ENCODE peak calls at places on chromosomes 16 and 17, in eight cellular contexts. V is body of pancreas, I is pancreas, U is brain microvascular endothelial cell, O is upper lobe of right lung, M is tibial artery, T is psoas muscle, Y is Calu3. J is an unnamed sample.

GRCh38 chr16:66359811-66360608 is 6.5 kb upstream of the CDH5 start:
- DNase-seq in V (no peak), I (no peak), U (no peak), O (peak), M (no peak), T (no peak), Y (no peak), J (no peak)

GRCh38 chr17:2183346-2183745 is 120.2 kb downstream of the SMG6 start:
- DNase-seq in V (no peak), I (no peak), U (no peak), O (no peak), M (no peak), T (no peak), Y (no peak), J (no peak)

GRCh38 chr17:66964930-66965800 is 658 bp downstream of the CACNG4 start:
- DNase-seq in V (peak), I (peak), U (no peak), O (no peak), M (no peak), T (no peak), Y (peak), J (no peak)

GRCh38 chr16:47644166-47644565 is 183.0 kb downstream of the PHKB start:
- DNase-seq in V (no peak), I (no peak), U (peak), O (no peak), M (peak), T (no peak), Y (peak), J (peak)

GRCh38 chr16:9039208-9039607 is 52.2 kb upstream of the HAPSTR1 start:
- DNase-seq in V (no peak), I (no peak), U (peak), O (no peak), M (no peak), T (no peak), Y (no peak), J (no peak)

GRCh38 chr16:2592786-2593185 is 55.0 kb downstream of the PDPK1 start:
- DNase-seq in V (no peak), I (peak), U (no peak), O (peak), M (no peak), T (no peak), Y (no peak), J (no peak)

GRCh38 chr16:27458987-27459688 is 57.2 kb downstream of the IL21R start:
- DNase-seq in V (no peak), I (no peak), U (no peak), O (no peak), M (no peak), T (no peak), Y (no peak), J (no peak)

GRCh38 chr16:72561-73537 is at the start of gene RHBDF1:
- DNase-seq in V (peak), I (peak), U (no peak), O (peak), M (no peak), T (peak), Y (peak), J (no peak)

GRCh38 chr17:51650202-51650601 is 389.9 kb downstream of the UTP18 start:
- DNase-seq in V (no peak), I (no peak), U (no peak), O (no peak), M (no peak), T (no peak), Y (no peak), J (no peak)

GRCh38 chr17:27609606-27610303 is 21.2 kb upstream of the LGALS9 start:
- DNase-seq in V (peak), I (no peak), U (no peak), O (no peak), M (no peak), T (no peak), Y (peak), J (no peak)

GRCh38 chr17:77875881-77876509 is 82.5 kb upstream of the TNRC6C start:
- DNase-seq in V (no peak), I (no peak), U (peak), O (no peak), M (no peak), T (no peak), Y (peak), J (no peak)

GRCh38 chr16:88325087-88325750 is 57.5 kb upstream of the ZNF469 start:
- DNase-seq in V (no peak), I (no peak), U (no peak), O (no peak), M (no peak), T (no peak), Y (no peak), J (no peak)

GRCh38 chr16:49466881-49467280 is 93.3 kb downstream of the C16orf78 start:
- DNase-seq in V (no peak), I (no peak), U (no peak), O (no peak), M (no peak), T (no peak), Y (no peak), J (no peak)

GRCh38 chr16:3187798-3188674 is at the start of gene OR1F1:
- DNase-seq in V (no peak), I (no peak), U (peak), O (no peak), M (no peak), T (no peak), Y (peak), J (peak)

GRCh38 chr17:28576758-28577465 is at the start of gene ALDOC:
- DNase-seq in V (peak), I (peak), U (peak), O (peak), M (peak), T (peak), Y (peak), J (peak)

GRCh38 chr16:67841816-67842508 is at the start of gene THAP11:
- DNase-seq in V (peak), I (peak), U (peak), O (peak), M (peak), T (peak), Y (peak), J (no peak)

GRCh38 chr16:67844441-67844840 is 2.3 kb upstream of the NUTF2 start:
- DNase-seq in V (no peak), I (no peak), U (no peak), O (no peak), M (no peak), T (no peak), Y (no peak), J (no peak)

GRCh38 chr16:67841198-67841815 is 813 bp upstream of the THAP11 start:
- DNase-seq in V (no peak), I (no peak), U (no peak), O (no peak), M (no peak), T (no peak), Y (no peak), J (no peak)

GRCh38 chr16:67843343-67843765 is 1.2 kb downstream of the THAP11 start:
- DNase-seq in V (no peak), I (no peak), U (no peak), O (no peak), M (no peak), T (no peak), Y (no peak), J (no peak)

DNA sequence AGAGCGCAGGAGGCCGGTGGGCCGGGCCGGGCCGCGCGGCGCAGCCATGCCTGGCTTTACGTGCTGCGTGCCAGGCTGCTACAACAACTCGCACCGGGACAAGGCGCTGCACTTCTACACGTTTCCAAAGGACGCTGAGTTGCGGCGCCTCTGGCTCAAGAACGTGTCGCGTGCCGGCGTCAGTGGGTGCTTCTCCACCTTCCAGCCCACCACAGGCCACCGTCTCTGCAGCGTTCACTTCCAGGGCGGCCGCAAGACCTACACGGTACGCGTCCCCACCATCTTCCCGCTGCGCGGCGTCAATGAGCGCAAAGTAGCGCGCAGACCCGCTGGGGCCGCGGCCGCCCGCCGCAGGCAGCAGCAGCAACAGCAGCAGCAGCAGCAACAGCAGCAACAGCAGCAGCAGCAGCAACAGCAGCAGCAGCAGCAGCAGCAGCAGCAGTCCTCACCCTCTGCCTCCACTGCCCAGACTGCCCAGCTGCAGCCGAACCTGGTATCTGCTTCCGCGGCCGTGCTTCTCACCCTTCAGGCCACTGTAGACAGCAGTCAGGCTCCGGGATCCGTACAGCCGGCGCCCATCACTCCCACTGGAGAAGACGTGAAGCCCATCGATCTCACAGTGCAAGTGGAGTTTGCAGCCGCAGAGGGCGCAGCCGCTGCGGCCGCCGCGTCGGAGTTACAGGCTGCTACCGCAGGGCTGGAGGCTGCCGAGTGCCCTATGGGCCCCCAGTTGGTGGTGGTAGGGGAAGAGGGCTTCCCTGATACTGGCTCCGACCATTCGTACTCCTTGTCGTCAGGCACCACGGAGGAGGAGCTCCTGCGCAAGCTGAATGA is 606 bp downstream of the THAP11 start:
- DNase-seq in V (peak), I (peak), U (peak), O (peak), M (peak), T (peak), Y (peak), J (no peak)
- TF ChIP-seq CTCF in V (no peak), I (no peak), U (peak), O (peak), M (peak), T (peak), Y (no peak), J (peak)

GRCh38 chr16:68355447-68356248 is 44.8 kb downstream of the PRMT7 start:
- DNase-seq in V (no peak), I (no peak), U (no peak), O (no peak), M (no peak), T (no peak), Y (no peak), J (no peak)
- TF ChIP-seq CTCF in V (no peak), I (no peak), U (peak), O (no peak), M (no peak), T (no peak), Y (no peak), J (no peak)

GRCh38 chr17:3544365-3544764 is 13.2 kb downstream of the TRPV3 start:
- DNase-seq in V (no peak), I (no peak), U (no peak), O (no peak), M (no peak), T (no peak), Y (no peak), J (no peak)
- TF ChIP-seq CTCF in V (no peak), I (no peak), U (no peak), O (no peak), M (no peak), T (no peak), Y (no peak), J (no peak)

GRCh38 chr16:82609140-82609539 is 17.6 kb upstream of the CDH13 start:
- DNase-seq in V (no peak), I (no peak), U (no peak), O (no peak), M (no peak), T (peak), Y (no peak), J (no peak)

GRCh38 chr16:82598766-82599165 is 28.0 kb upstream of the CDH13 start:
- DNase-seq in V (no peak), I (no peak), U (no peak), O (no peak), M (no peak), T (no peak), Y (no peak), J (no peak)

GRCh38 chr16:82605863-82606620 is 20.7 kb upstream of the CDH13 start:
- DNase-seq in V (no peak), I (no peak), U (no peak), O (no peak), M (no peak), T (no peak), Y (no peak), J (no peak)

GRCh38 chr16:82605076-82605475 is 21.7 kb upstream of the CDH13 start:
- DNase-seq in V (no peak), I (no peak), U (no peak), O (no peak), M (no peak), T (no peak), Y (no peak), J (no peak)

GRCh38 chr16:82603784-82604411 is 22.9 kb upstream of the CDH13 start:
- DNase-seq in V (peak), I (peak), U (peak), O (no peak), M (peak), T (peak), Y (peak), J (peak)
- TF ChIP-seq CTCF in V (peak), I (peak), U (peak), O (peak), M (peak), T (peak), Y (no peak), J (peak)

J was measured in AG04449.